ENCODE peak calls at places on chromosomes 4 and X, in four cellular contexts. One of them, this sample, is unnamed.

GRCh38 chr4:145071560-145071959 is 26.4 kb downstream of the ANAPC10 start:
- DNase-seq in NCI-H2081: no peak
- DNase-seq in hypothalamus: no peak
- DNase-seq in NCI-H1092: no peak
- DNase-seq in this sample: no peak

GRCh38 chr4:96652158-96652557 is 812.3 kb downstream of the PDHA2 start:
- DNase-seq in NCI-H2081: no peak
- DNase-seq in hypothalamus: no peak
- DNase-seq in NCI-H1092: no peak
- DNase-seq in this sample: no peak

GRCh38 chrX:46838974-46839480 is 2.2 kb downstream of the RP2 start:
- DNase-seq in NCI-H2081: no peak
- DNase-seq in hypothalamus: no peak
- DNase-seq in NCI-H1092: no peak
- DNase-seq in this sample: no peak

GRCh38 chr4:30714408-30715031 is 5.6 kb upstream of the PCDH7 start:
- DNase-seq in NCI-H2081: peak
- DNase-seq in hypothalamus: peak
- DNase-seq in NCI-H1092: peak
- DNase-seq in this sample: no peak

GRCh38 chr4:106315476-106315967 is 487 bp downstream of the TBCK start:
- DNase-seq in NCI-H2081: peak
- DNase-seq in hypothalamus: no peak
- DNase-seq in NCI-H1092: no peak
- DNase-seq in this sample: no peak

GRCh38 chrX:153813161-153813560 is 17.2 kb downstream of the PDZD4 start:
- DNase-seq in hypothalamus: no peak
- DNase-seq in NCI-H2081: no peak
- DNase-seq in NCI-H1092: no peak
- DNase-seq in this sample: no peak

GRCh38 chr4:143337600-143338287 is 1.1 kb downstream of the GAB1 start:
- DNase-seq in hypothalamus: peak
- DNase-seq in NCI-H2081: peak
- DNase-seq in NCI-H1092: no peak
- DNase-seq in this sample: no peak

GRCh38 chr4:142080960-142081359 is 444.6 kb downstream of the IL15 start:
- DNase-seq in hypothalamus: no peak
- DNase-seq in NCI-H2081: no peak
- DNase-seq in NCI-H1092: no peak
- DNase-seq in this sample: no peak

GRCh38 chr4:10677796-10678497 is 6.6 kb downstream of the CLNK start:
- DNase-seq in hypothalamus: no peak
- DNase-seq in NCI-H1092: no peak
- DNase-seq in NCI-H2081: no peak
- DNase-seq in this sample: no peak

GRCh38 chr4:163264934-163265333 is 67.5 kb downstream of the NPY1R start:
- DNase-seq in hypothalamus: no peak
- DNase-seq in NCI-H1092: no peak
- DNase-seq in NCI-H2081: no peak
- DNase-seq in this sample: no peak

GRCh38 chr4:47287735-47288134 is 175.8 kb downstream of the COMMD8 start:
- DNase-seq in hypothalamus: no peak
- DNase-seq in NCI-H2081: no peak
- DNase-seq in NCI-H1092: no peak
- DNase-seq in this sample: no peak